ENCODE peak calls at places on chromosome 21, in seven cellular contexts. R is Panc1, O is tibial artery, S is fibroblast of the aortic adventitia, B is nephron progenitor cell, J is foreskin fibroblast, I is esophagus squamous epithelium. Y is an unnamed sample.

GRCh38 chr21:39799178-39799577 is 54.2 kb downstream of the IGSF5 start:
- DNase-seq in R (no peak), O (no peak), S (no peak), B (no peak), J (no peak), I (no peak), Y (no peak)

GRCh38 chr21:31559368-31560119 is 99.9 kb upstream of the SOD1 start:
- DNase-seq in R (no peak), O (peak), S (peak), B (peak), J (peak), I (peak), Y (peak)

GRCh38 chr21:46661211-46661625 is 25.7 kb downstream of the PRMT2 start:
- DNase-seq in R (no peak), O (peak), S (peak), B (peak), J (peak), I (no peak), Y (peak)

GRCh38 chr21:44433791-44434567 is 21.3 kb upstream of the LRRC3 start:
- DNase-seq in R (no peak), O (peak), S (no peak), B (no peak), J (no peak), I (no peak), Y (no peak)

GRCh38 chr21:42460391-42461184 is 35.4 kb downstream of the RSPH1 start:
- DNase-seq in R (no peak), O (peak), S (no peak), B (no peak), J (no peak), I (no peak), Y (no peak)

GRCh38 chr21:17758703-17759102 is 60.5 kb downstream of the C21orf91 start:
- DNase-seq in R (no peak), O (no peak), S (no peak), B (no peak), J (no peak), I (no peak), Y (peak)

GRCh38 chr21:45538381-45539045 is 3.7 kb downstream of the SLC19A1 start:
- DNase-seq in R (no peak), O (peak), S (no peak), B (no peak), J (no peak), I (no peak), Y (no peak)

GRCh38 chr21:38126677-38127271 is 130.0 kb upstream of the KCNJ15 start:
- DNase-seq in R (peak), O (peak), S (peak), B (peak), J (peak), I (no peak), Y (peak)

GRCh38 chr21:44737706-44738354 is 26.5 kb upstream of the TSPEAR start:
- DNase-seq in R (no peak), O (no peak), S (peak), B (no peak), J (peak), I (no peak), Y (no peak)

GRCh38 chr21:44375686-44376320 is 22.4 kb downstream of the TRPM2 start:
- DNase-seq in R (no peak), O (peak), S (no peak), B (no peak), J (no peak), I (no peak), Y (no peak)

GRCh38 chr21:44802396-44803153 is 955 bp upstream of the UBE2G2 start:
- DNase-seq in R (no peak), O (no peak), S (no peak), B (peak), J (peak), I (no peak), Y (no peak)

GRCh38 chr21:46003575-46004007 is 22.0 kb downstream of the COL6A1 start:
- DNase-seq in R (no peak), O (peak), S (no peak), B (peak), J (peak), I (no peak), Y (no peak)

GRCh38 chr21:43302356-43302700 is 124.6 kb downstream of the SIK1 start:
- DNase-seq in R (no peak), O (no peak), S (no peak), B (no peak), J (no peak), I (no peak), Y (no peak)

GRCh38 chr21:38242036-38242435 is 14.8 kb upstream of the KCNJ15 start:
- DNase-seq in R (no peak), O (no peak), S (no peak), B (no peak), J (no peak), I (no peak), Y (no peak)

GRCh38 chr21:34276711-34277425 is 86.9 kb upstream of the KCNE2 start:
- DNase-seq in R (no peak), O (no peak), S (no peak), B (no peak), J (peak), I (no peak), Y (no peak)

GRCh38 chr21:46188226-46189212 is 4.3 kb upstream of the SPATC1L start:
- DNase-seq in R (no peak), O (peak), S (peak), B (no peak), J (peak), I (no peak), Y (peak)

GRCh38 chr21:28783641-28784185 is 209.0 kb downstream of the LTN1 start:
- DNase-seq in R (no peak), O (no peak), S (no peak), B (no peak), J (no peak), I (no peak), Y (no peak)

GRCh38 chr21:27693376-27693775 is 726.5 kb upstream of the ADAMTS5 start:
- DNase-seq in R (no peak), O (no peak), S (peak), B (no peak), J (peak), I (no peak), Y (peak)

GRCh38 chr21:38343691-38344090 is 86.9 kb downstream of the KCNJ15 start:
- DNase-seq in R (no peak), O (peak), S (peak), B (no peak), J (peak), I (no peak), Y (peak)

GRCh38 chr21:38712076-38712475 is 93.7 kb upstream of the ETS2 start:
- DNase-seq in R (peak), O (peak), S (peak), B (peak), J (peak), I (no peak), Y (peak)

GRCh38 chr21:46431884-46432488 is 26.7 kb upstream of the DIP2A start:
- DNase-seq in R (no peak), O (no peak), S (no peak), B (no peak), J (no peak), I (no peak), Y (no peak)

GRCh38 chr21:41168391-41169257 is 664 bp downstream of the BACE2 start:
- DNase-seq in R (no peak), O (peak), S (peak), B (peak), J (peak), I (no peak), Y (peak)

GRCh38 chr21:34186119-34186719 is 112.8 kb downstream of the MRPS6 start:
- DNase-seq in R (no peak), O (peak), S (peak), B (no peak), J (no peak), I (no peak), Y (no peak)

GRCh38 chr21:45138199-45139002 is 64.0 kb downstream of the ADARB1 start:
- DNase-seq in R (no peak), O (peak), S (peak), B (peak), J (peak), I (no peak), Y (peak)

GRCh38 chr21:16554522-16554921 is 824.7 kb downstream of the USP25 start:
- DNase-seq in R (no peak), O (no peak), S (no peak), B (no peak), J (no peak), I (no peak), Y (no peak)

GRCh38 chr21:37631319-37632117 is 264.9 kb downstream of the DYRK1A start:
- DNase-seq in R (no peak), O (no peak), S (no peak), B (no peak), J (no peak), I (no peak), Y (peak)

GRCh38 chr21:40886006-40886405 is 39.0 kb upstream of the DSCAM start:
- DNase-seq in R (no peak), O (no peak), S (no peak), B (no peak), J (no peak), I (no peak), Y (no peak)

DNA sequence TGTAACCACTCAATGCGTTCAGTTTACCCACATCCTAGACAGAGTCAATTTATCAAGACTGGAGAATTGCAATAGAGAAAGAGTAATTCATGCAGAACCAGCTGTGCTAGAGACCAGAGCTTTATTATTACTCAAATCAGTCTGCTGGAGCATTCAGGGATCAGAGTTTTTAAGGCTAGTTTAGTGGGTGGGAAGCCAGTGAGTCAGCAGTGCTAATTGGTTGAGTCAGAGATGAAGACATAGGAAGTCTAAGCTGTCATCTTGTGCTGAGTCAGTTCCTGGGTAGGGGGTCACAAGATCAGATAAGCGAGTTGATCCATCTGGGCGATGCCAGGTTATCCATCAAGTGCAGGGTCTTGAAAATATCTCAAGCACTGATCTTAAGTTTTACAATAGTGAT is 499.6 kb downstream of the MRPL39 start:
- DNase-seq in R (no peak), O (no peak), S (peak), B (no peak), J (peak), I (no peak), Y (peak)
- TF ChIP-seq CTCF in R (no peak), O (no peak), S (no peak), B (no peak), J (no peak), I (no peak), Y (no peak)

GRCh38 chr21:36609654-36610053 is 89.3 kb upstream of the SIM2 start:
- DNase-seq in R (no peak), O (no peak), S (no peak), B (no peak), J (no peak), I (no peak), Y (no peak)

GRCh38 chr21:36603221-36603620 is 95.7 kb upstream of the SIM2 start:
- DNase-seq in R (no peak), O (no peak), S (no peak), B (no peak), J (no peak), I (no peak), Y (no peak)

GRCh38 chr21:36608251-36608650 is 90.7 kb upstream of the SIM2 start:
- DNase-seq in R (no peak), O (no peak), S (no peak), B (no peak), J (no peak), I (no peak), Y (no peak)

GRCh38 chr21:36606983-36607325 is 92.0 kb upstream of the SIM2 start:
- DNase-seq in R (no peak), O (no peak), S (no peak), B (no peak), J (no peak), I (no peak), Y (no peak)

GRCh38 chr21:36606292-36606982 is 92.5 kb upstream of the SIM2 start:
- DNase-seq in R (no peak), O (no peak), S (no peak), B (peak), J (no peak), I (no peak), Y (no peak)
- TF ChIP-seq CTCF in R (no peak), O (no peak), S (no peak), B (no peak), J (no peak), I (no peak), Y (no peak)

GRCh38 chr21:35599164-35599563 is 461.2 kb downstream of the SETD4 start:
- DNase-seq in R (no peak), O (no peak), S (no peak), B (no peak), J (no peak), I (no peak), Y (no peak)
- TF ChIP-seq CTCF in R (no peak), O (no peak), S (no peak), B (no peak), J (no peak), I (no peak), Y (no peak)

DNA sequence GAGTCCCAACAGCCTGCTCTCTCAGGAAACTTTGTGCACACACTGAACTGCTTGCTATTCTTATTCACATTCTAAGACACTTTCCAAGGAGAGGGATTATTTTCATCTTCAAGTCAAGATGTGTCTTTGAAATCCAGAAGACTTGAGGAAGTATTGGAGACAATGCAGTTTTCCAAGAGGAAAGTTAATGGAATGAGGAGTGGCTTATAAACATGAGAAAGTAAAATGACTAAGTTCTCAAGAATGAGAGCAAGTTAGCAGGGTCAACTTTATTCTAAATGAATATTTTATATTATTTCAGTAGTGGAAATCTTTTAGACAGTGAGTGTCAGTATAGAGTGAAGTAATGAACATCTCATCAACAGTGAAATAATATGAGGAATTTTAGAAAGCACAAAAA is 1239.3 kb downstream of the MRPL39 start:
- DNase-seq in R (no peak), O (no peak), S (no peak), B (no peak), J (no peak), I (no peak), Y (peak)
- TF ChIP-seq CTCF in R (no peak), O (no peak), S (no peak), B (no peak), J (no peak), I (no peak), Y (no peak)

Y was measured in MCF 10A.